ENCODE peak calls at places on chromosomes 1 and 21, in eight cellular contexts. U is CD8-positive, alpha-beta memory T cell; T is body of pancreas; O is H54; C is testis; A is HFF-Myc; X is smooth muscle cell of the brain vasculature; P is GM23338. W is an unnamed sample.

GRCh38 chr1:28640766-28641165 is 2.1 kb downstream of the TAF12 start:
- DNase-seq in U (no peak), T (no peak), O (no peak), C (no peak), A (no peak), X (no peak), P (peak; percentile 36), W (no peak)

GRCh38 chr1:153638261-153638660 is 4.4 kb downstream of the CHTOP start:
- DNase-seq in U (no peak), T (no peak), O (no peak), C (no peak), A (no peak), X (no peak), P (no peak), W (no peak)

GRCh38 chr1:203090667-203091320 is 5.0 kb upstream of the MYOG start:
- DNase-seq in U (no peak), T (no peak), O (no peak), C (no peak), A (no peak), X (no peak), P (no peak), W (no peak)

GRCh38 chr1:41666991-41667631 is 182.6 kb upstream of the EDN2 start:
- DNase-seq in U (peak; percentile 40), T (peak; percentile 45), O (no peak), C (no peak), A (no peak), X (no peak), P (no peak), W (peak; percentile 45)

GRCh38 chr1:158249646-158250045 is 4.6 kb upstream of the CD1A start:
- DNase-seq in U (no peak), T (no peak), O (no peak), C (no peak), A (no peak), X (no peak), P (no peak), W (no peak)

GRCh38 chr1:225660544-225660946 is 7.6 kb upstream of the ENAH start:
- DNase-seq in U (no peak), T (no peak), O (no peak), C (no peak), A (no peak), X (no peak), P (no peak), W (peak; percentile 47)

GRCh38 chr21:43864313-43864805 is 664 bp upstream of the AGPAT3 start:
- DNase-seq in U (no peak), T (peak; percentile 80), O (peak; percentile 41), C (peak; percentile 76), A (no peak), X (no peak), P (peak; percentile 84), W (peak; percentile 35)

GRCh38 chr21:42356036-42356435 is 5.2 kb upstream of the TFF2 start:
- DNase-seq in U (no peak), T (no peak), O (no peak), C (no peak), A (no peak), X (no peak), P (no peak), W (no peak)

GRCh38 chr1:236167154-236167553 is 24.8 kb downstream of the GPR137B start:
- DNase-seq in U (no peak), T (no peak), O (no peak), C (no peak), A (no peak), X (no peak), P (no peak), W (no peak)

GRCh38 chr1:200112308-200112707 is 84.8 kb downstream of the NR5A2 start:
- DNase-seq in U (no peak), T (no peak), O (no peak), C (no peak), A (no peak), X (no peak), P (no peak), W (no peak)

GRCh38 chr1:41805771-41806471 is 112.8 kb downstream of the HIVEP3 start:
- DNase-seq in U (no peak), T (no peak), O (no peak), C (no peak), A (no peak), X (no peak), P (no peak), W (no peak)

GRCh38 chr1:116855788-116856187 is 53.9 kb upstream of the PTGFRN start:
- DNase-seq in U (no peak), T (no peak), O (no peak), C (no peak), A (peak; percentile 88), X (no peak), P (no peak), W (no peak)

GRCh38 chr1:27141266-27142003 is 13.5 kb downstream of the SLC9A1 start:
- DNase-seq in U (no peak), T (peak; percentile 49), O (no peak), C (no peak), A (no peak), X (no peak), P (peak; percentile 71), W (no peak)

GRCh38 chr1:117793396-117793795 is 136.0 kb downstream of the GDAP2 start:
- DNase-seq in U (no peak), T (no peak), O (no peak), C (no peak), A (no peak), X (no peak), P (no peak), W (no peak)